ENCODE peak calls at places on chromosome 20, in ten cellular contexts. H is HFFc6; Z is NCI-H510A treated with DMSO at 0.1 percent for 48 hours; L is NCI-H446 treated with DMSO at 0.1 percent for 48 hours; Q is A549; R is stimulated activated CD4-positive, alpha-beta T cell treated with anti-CD3 and anti-CD28 coated beads, Interleukin-4, amount 100 ng/mL, for 48 hours; P is amniotic stem cell; C is pancreas; X is fibroblast of pulmonary artery; T is anterior cingulate cortex. E is an unnamed sample.

GRCh38 chr20:19815553-19815991 is 57.5 kb downstream of the RIN2 start:
- DNase-seq in L (no peak), H (peak; percentile 98), T (no peak), X (peak; percentile 98), P (peak; percentile 93), R (no peak), Z (no peak), C (peak; percentile 28), Q (peak; percentile 96), E (no peak)

GRCh38 chr20:31811796-31812728 is 7.1 kb upstream of the MYLK2 start:
- DNase-seq in Z (no peak), H (peak; percentile 50), X (peak; percentile 84), L (peak; percentile 24), C (peak; percentile 26), T (no peak), P (peak; percentile 27), Q (no peak), R (no peak), E (no peak)

GRCh38 chr20:4555188-4555893 is 166.4 kb upstream of the PRND start:
- DNase-seq in P (no peak), H (peak; percentile 77), R (no peak), L (no peak), X (peak; percentile 40), T (no peak), Z (no peak), C (no peak), Q (peak; percentile 78), E (no peak)

GRCh38 chr20:45060341-45060740 is 40.6 kb downstream of the KCNS1 start:
- DNase-seq in X (no peak), L (peak; percentile 9), R (no peak), P (no peak), Q (no peak), H (no peak), T (no peak), Z (no peak), C (no peak), E (no peak)

GRCh38 chr20:710762-711120 is 35.1 kb upstream of the SCRT2 start:
- DNase-seq in P (no peak), H (no peak), Q (no peak), L (no peak), R (no peak), T (no peak), X (no peak), Z (no peak), C (no peak), E (no peak)

GRCh38 chr20:34997171-34997570 is 41.5 kb downstream of the MYH7B start:
- DNase-seq in X (no peak), R (no peak), P (no peak), H (no peak), C (no peak), Z (no peak), Q (no peak), T (peak; percentile 51), L (no peak), E (no peak)

GRCh38 chr20:58598271-58599015 is 52.6 kb upstream of the STX16 start:
- DNase-seq in P (no peak), Q (no peak), L (no peak), T (no peak), Z (no peak), C (no peak), H (peak; percentile 27), R (no peak), X (peak; percentile 80), E (no peak)

GRCh38 chr20:32752458-32753250 is 9.4 kb upstream of the COMMD7 start:
- DNase-seq in H (peak; percentile 58), Z (no peak), L (no peak), R (no peak), T (no peak), C (no peak), P (no peak), X (peak; percentile 48), Q (no peak), E (no peak)

GRCh38 chr20:3071610-3072529 is at the start of gene OXT:
- DNase-seq in X (no peak), Q (no peak), L (no peak), C (no peak), T (no peak), H (no peak), Z (no peak), P (no peak), R (peak; percentile 45), E (no peak)

GRCh38 chr20:16553684-16554083 is 19.6 kb downstream of the KIF16B start:
- DNase-seq in X (no peak), T (no peak), L (no peak), Z (peak; percentile 78), C (no peak), R (no peak), P (no peak), Q (no peak), H (no peak), E (no peak)

GRCh38 chr20:53872561-53873248 is 197.7 kb downstream of the BCAS1 start:
- DNase-seq in X (no peak), Z (no peak), H (no peak), R (no peak), Q (no peak), L (no peak), C (no peak), P (no peak), T (no peak), E (no peak)

GRCh38 chr20:61117725-61118124 is 134.3 kb upstream of the CDH4 start:
- DNase-seq in R (no peak), H (peak; percentile 9), X (no peak), P (no peak), C (no peak), L (no peak), Q (peak; percentile 94), Z (no peak), T (no peak), E (no peak)

GRCh38 chr20:40676870-40677269 is 12.2 kb downstream of the MAFB start:
- DNase-seq in L (no peak), Q (no peak), X (no peak), H (no peak), R (no peak), Z (no peak), P (no peak), C (no peak), T (no peak), E (no peak)

GRCh38 chr20:3744806-3745685 is 12.6 kb downstream of the HSPA12B start:
- DNase-seq in H (no peak), P (no peak), C (peak; percentile 75), T (no peak), L (no peak), Q (peak; percentile 95), Z (no peak), X (peak; percentile 21), R (peak; percentile 72), E (peak; percentile 70)

GRCh38 chr20:13396036-13396435 is 175.0 kb downstream of the ISM1 start:
- DNase-seq in R (no peak), L (no peak), P (peak; percentile 5), C (no peak), H (peak; percentile 74), T (no peak), Z (no peak), X (peak; percentile 10), Q (no peak), E (no peak)

GRCh38 chr20:25065625-25066338 is 7.8 kb upstream of the ACSS1 start:
- DNase-seq in Q (peak; percentile 71), L (peak; percentile 33), C (no peak), P (peak; percentile 31), T (peak; percentile 48), R (no peak), H (peak; percentile 37), Z (peak; percentile 84), X (peak; percentile 71), E (no peak)

GRCh38 chr20:406200-407096 is 1.7 kb upstream of the RBCK1 start:
- DNase-seq in P (no peak), R (no peak), L (no peak), T (no peak), H (no peak), X (no peak), C (no peak), Z (no peak), Q (no peak), E (no peak)

GRCh38 chr20:58056021-58056591 is 172.3 kb downstream of the ANKRD60 start:
- DNase-seq in Q (no peak), R (no peak), P (no peak), C (no peak), H (no peak), L (no peak), X (no peak), T (no peak), Z (no peak), E (no peak)

GRCh38 chr20:56359212-56360132 is 698 bp downstream of the FAM210B start:
- DNase-seq in T (peak; percentile 54), C (peak; percentile 50), X (peak; percentile 79), R (no peak), Z (peak; percentile 63), H (peak; percentile 64), Q (peak; percentile 48), P (peak; percentile 41), L (peak; percentile 16), E (peak; percentile 68)

GRCh38 chr20:51029963-51030930 is 7.3 kb upstream of the KCNG1 start:
- DNase-seq in L (no peak), Q (no peak), R (no peak), T (no peak), Z (no peak), C (no peak), P (no peak), X (peak; percentile 44), H (no peak), E (no peak)

GRCh38 chr20:45051497-45052060 is 49.3 kb downstream of the KCNS1 start:
- DNase-seq in P (no peak), X (no peak), Z (no peak), Q (no peak), H (no peak), R (no peak), T (no peak), C (no peak), L (no peak), E (no peak)

GRCh38 chr20:48155231-48155630 is 369.9 kb upstream of the SULF2 start:
- DNase-seq in R (no peak), C (no peak), Z (no peak), H (no peak), L (no peak), P (no peak), Q (no peak), T (peak; percentile 16), X (no peak), E (no peak)

GRCh38 chr20:4956200-4956810 is 45.0 kb downstream of the SLC23A2 start:
- DNase-seq in X (peak; percentile 84), C (no peak), L (no peak), P (peak; percentile 27), Q (peak; percentile 76), R (no peak), H (peak; percentile 51), Z (peak; percentile 88), T (no peak), E (no peak)

GRCh38 chr20:2900845-2901592 is 27.7 kb downstream of the PTPRA start:
- DNase-seq in H (no peak), Q (no peak), X (no peak), C (no peak), T (no peak), P (no peak), R (no peak), Z (no peak), L (no peak), E (no peak)

GRCh38 chr20:50848846-50849673 is 54.2 kb downstream of the BCAS4 start:
- DNase-seq in C (peak; percentile 34), L (peak; percentile 17), Z (no peak), Q (no peak), H (no peak), X (no peak), R (no peak), P (no peak), T (no peak), E (no peak)

GRCh38 chr20:25237610-25238318 is 10.1 kb upstream of the PYGB start:
- DNase-seq in Z (no peak), T (no peak), C (no peak), H (peak; percentile 99), P (peak; percentile 97), Q (peak; percentile 99), L (peak; percentile 77), R (peak; percentile 32), X (peak; percentile 99), E (peak; percentile 95)

GRCh38 chr20:21208999-21209398 is 83.1 kb downstream of the KIZ start:
- DNase-seq in Z (no peak), R (no peak), T (no peak), Q (no peak), H (no peak), L (no peak), X (no peak), C (no peak), P (no peak), E (no peak)

GRCh38 chr20:64166712-64167615 is 2.7 kb downstream of the MYT1 start:
- DNase-seq in X (no peak), Z (no peak), T (no peak), Q (no peak), L (no peak), H (no peak), R (no peak), P (no peak), C (no peak), E (no peak)

E was measured in right atrium auricular region.